ENCODE peak calls at places on chromosome 17, in five cellular contexts. J, F, D, W and T are unnamed samples.

GRCh38 chr17:17141860-17142552 is 64.1 kb downstream of the PLD6 start:
- DNase-seq in J (peak), F (peak), D (peak), W (no peak), T (no peak)

GRCh38 chr17:50922107-50922506 is 56.0 kb upstream of the TOB1 start:
- DNase-seq in J (no peak), F (no peak), D (no peak), W (no peak), T (no peak)

GRCh38 chr17:80182118-80182844 is 12.5 kb downstream of the CARD14 start:
- DNase-seq in J (no peak), F (no peak), D (no peak), W (no peak), T (no peak)

GRCh38 chr17:2724783-2725164 is 13.2 kb upstream of the CLUH start:
- DNase-seq in J (peak), F (peak), D (no peak), W (no peak), T (no peak)

GRCh38 chr17:66076546-66077190 is 115.3 kb downstream of the CEP112 start:
- DNase-seq in J (no peak), F (no peak), D (no peak), W (no peak), T (no peak)

GRCh38 chr17:73493212-73493814 is 150.9 kb downstream of the SDK2 start:
- DNase-seq in J (no peak), F (no peak), D (no peak), W (no peak), T (no peak)

GRCh38 chr17:57622886-57623433 is 122.1 kb downstream of the CCDC182 start:
- DNase-seq in J (no peak), F (peak), D (no peak), W (no peak), T (no peak)

GRCh38 chr17:10738516-10739258 is 8.9 kb upstream of the TMEM220 start:
- DNase-seq in J (no peak), F (peak), D (no peak), W (no peak), T (no peak)

GRCh38 chr17:44093231-44093900 is 22.8 kb downstream of the G6PC3 start:
- DNase-seq in J (no peak), F (no peak), D (no peak), W (no peak), T (no peak)

GRCh38 chr17:83176956-83177583 is 97.7 kb downstream of the METRNL start:
- DNase-seq in J (no peak), F (no peak), D (no peak), W (no peak), T (no peak)

GRCh38 chr17:57294629-57295501 is 38.5 kb downstream of the MSI2 start:
- DNase-seq in J (no peak), F (no peak), D (no peak), W (peak), T (peak)